ENCODE peak calls at places on chromosomes 2 and 18, in eight cellular contexts. L, A, N, Z, R, F, I and U are unnamed samples.

GRCh38 chr2:119283873-119284331 is 60.3 kb downstream of the STEAP3 start:
- DNase-seq in L (peak; percentile 53), A (no peak), N (no peak), Z (no peak), R (no peak), F (no peak), I (peak; percentile 77), U (peak; percentile 69)

GRCh38 chr2:30721241-30721640 is 86.0 kb downstream of the CAPN13 start:
- DNase-seq in L (no peak), A (no peak), N (no peak), Z (no peak), R (no peak), F (no peak), I (no peak), U (peak; percentile 38)

GRCh38 chr2:233053928-233054774 is 6.0 kb upstream of the INPP5D start:
- DNase-seq in L (no peak), A (peak; percentile 43), N (peak; percentile 84), Z (peak; percentile 94), R (peak; percentile 84), F (no peak), I (peak; percentile 79), U (peak; percentile 74)

GRCh38 chr2:132421198-132421780 is 4.7 kb downstream of the GPR39 start:
- DNase-seq in L (no peak), A (no peak), N (no peak), Z (no peak), R (no peak), F (no peak), I (no peak), U (no peak)

GRCh38 chr2:9889812-9890261 is 46.6 kb downstream of the TAF1B start:
- DNase-seq in L (no peak), A (peak; percentile 92), N (no peak), Z (no peak), R (peak; percentile 58), F (no peak), I (no peak), U (no peak)

GRCh38 chr2:127181851-127182250 is 38.2 kb downstream of the CYP27C1 start:
- DNase-seq in L (no peak), A (no peak), N (no peak), Z (no peak), R (no peak), F (no peak), I (no peak), U (peak; percentile 43)

GRCh38 chr2:105744909-105745853 is at the start of gene NCK2:
- DNase-seq in L (peak; percentile 11), A (no peak), N (peak; percentile 12), Z (peak; percentile 85), R (peak; percentile 65), F (peak; percentile 29), I (peak; percentile 56), U (no peak)

GRCh38 chr2:227411990-227412350 is 24.2 kb upstream of the SCYGR1 start:
- DNase-seq in L (no peak), A (no peak), N (no peak), Z (no peak), R (no peak), F (no peak), I (no peak), U (no peak)

GRCh38 chr2:156459720-156460119 is 23.5 kb downstream of the GPD2 start:
- DNase-seq in L (no peak), A (no peak), N (no peak), Z (no peak), R (no peak), F (no peak), I (no peak), U (no peak)

GRCh38 chr18:56747032-56747658 is 96.0 kb downstream of the WDR7 start:
- DNase-seq in L (no peak), A (no peak), N (no peak), Z (no peak), R (no peak), F (no peak), I (no peak), U (no peak)

GRCh38 chr18:9419956-9420631 is 55.2 kb upstream of the RALBP1 start:
- DNase-seq in L (no peak), A (no peak), N (no peak), Z (no peak), R (no peak), F (no peak), I (no peak), U (no peak)

GRCh38 chr18:9475643-9476580 is 599 bp downstream of the RALBP1 start:
- DNase-seq in L (peak; percentile 7), A (no peak), N (peak; percentile 6), Z (no peak), R (no peak), F (peak; percentile 18), I (no peak), U (no peak)

GRCh38 chr2:201880620-201881381 is 74.5 kb downstream of the CDK15 start:
- DNase-seq in L (no peak), A (no peak), N (no peak), Z (no peak), R (no peak), F (no peak), I (no peak), U (no peak)

GRCh38 chr2:128781888-128782385 is 463.3 kb upstream of the HS6ST1 start:
- DNase-seq in L (no peak), A (no peak), N (no peak), Z (peak; percentile 22), R (no peak), F (no peak), I (no peak), U (no peak)

GRCh38 chr2:121721926-121722325 is 14.7 kb downstream of the NIFK start:
- DNase-seq in L (no peak), A (no peak), N (no peak), Z (no peak), R (no peak), F (no peak), I (no peak), U (no peak)

GRCh38 chr2:230900336-230900995 is 24.6 kb downstream of the GPR55 start:
- DNase-seq in L (no peak), A (no peak), N (no peak), Z (no peak), R (no peak), F (no peak), I (no peak), U (peak; percentile 41)

GRCh38 chr2:196268538-196269338 is 97.4 kb upstream of the STK17B start:
- DNase-seq in L (peak; percentile 31), A (peak; percentile 23), N (no peak), Z (no peak), R (no peak), F (no peak), I (no peak), U (no peak)

GRCh38 chr2:169107645-169108044 is 38.3 kb downstream of the DHRS9 start:
- DNase-seq in L (no peak), A (no peak), N (no peak), Z (no peak), R (no peak), F (no peak), I (no peak), U (no peak)

GRCh38 chr2:227460079-227460485 is 11.9 kb upstream of the AGFG1 start:
- DNase-seq in L (no peak), A (no peak), N (no peak), Z (no peak), R (no peak), F (no peak), I (no peak), U (no peak)

GRCh38 chr2:127067620-127068350 is 39.2 kb downstream of the BIN1 start:
- DNase-seq in L (peak; percentile 84), A (peak; percentile 78), N (peak; percentile 67), Z (no peak), R (peak; percentile 75), F (peak; percentile 83), I (peak; percentile 84), U (no peak)

DNA sequence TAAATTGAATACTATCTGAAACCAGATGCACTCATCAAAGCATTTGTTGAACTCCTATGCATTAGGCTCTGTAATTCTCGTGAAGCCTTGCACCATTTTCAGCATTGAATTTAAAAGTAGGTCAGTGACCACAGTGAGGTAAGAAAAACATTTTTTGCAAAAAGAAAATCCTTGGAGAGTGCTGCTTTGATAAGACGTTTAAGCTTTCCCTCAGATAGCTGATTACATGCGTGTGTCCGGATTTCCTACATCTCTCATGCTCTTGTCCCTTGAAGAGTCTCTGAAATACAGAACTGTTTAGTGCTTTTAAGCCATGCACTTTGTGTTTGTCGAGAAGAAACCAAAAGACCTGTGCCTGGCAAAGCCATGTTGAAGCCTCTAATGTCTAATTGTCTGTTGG is 113.6 kb downstream of the FMNL2 start:
- DNase-seq in L (no peak), A (no peak), N (no peak), Z (no peak), R (no peak), F (no peak), I (no peak), U (no peak)
- H3K4me1 ChIP-seq in L (peaks cover 3% of the 10 kb centered on the region), A (peaks cover 87% of the 10 kb centered on the region), N (peaks cover 41% of the 10 kb centered on the region), Z (peaks cover 21% of the 10 kb centered on the region), R (peaks cover 57% of the 10 kb centered on the region), F (peaks cover 7% of the 10 kb centered on the region), I (peaks cover 20% of the 10 kb centered on the region), U (peaks cover 10% of the 10 kb centered on the region)

DNA sequence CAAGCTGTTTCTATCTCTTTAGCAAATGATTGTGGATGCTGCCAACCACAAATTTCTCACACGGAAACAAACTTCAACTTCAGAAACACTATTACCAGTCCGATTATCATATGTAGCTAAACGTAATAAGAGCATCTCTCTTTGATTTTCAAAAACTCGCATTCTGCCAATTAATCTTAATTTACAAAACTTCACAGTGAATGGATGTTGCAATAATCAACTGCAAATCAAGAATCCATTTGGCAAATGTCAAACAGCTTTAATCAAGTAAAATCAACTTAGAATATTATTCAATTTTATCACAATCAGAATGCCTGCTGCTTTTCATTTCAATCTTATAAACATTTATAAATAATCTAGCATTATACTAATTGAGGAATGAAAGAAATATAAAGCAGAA is 54.2 kb downstream of the DTNB start:
- DNase-seq in L (no peak), A (no peak), N (no peak), Z (no peak), R (no peak), F (no peak), I (no peak), U (no peak)
- H3K27ac ChIP-seq in L (no peak overlapping the region), A (no peak overlapping the region), N (peak overlapping the region; percentile 68), Z (no peak overlapping the region), R (no peak overlapping the region), F (no peak overlapping the region), I (no peak overlapping the region), U (peak overlapping the region; percentile 83)

GRCh38 chr2:21371499-21372003 is 247.8 kb downstream of the TDRD15 start:
- DNase-seq in L (no peak), A (no peak), N (no peak), Z (no peak), R (no peak), F (no peak), I (no peak), U (no peak)

GRCh38 chr2:21367421-21367820 is 243.7 kb downstream of the TDRD15 start:
- DNase-seq in L (no peak), A (no peak), N (no peak), Z (no peak), R (no peak), F (no peak), I (no peak), U (no peak)

GRCh38 chr2:21369787-21370186 is 246.0 kb downstream of the TDRD15 start:
- DNase-seq in L (no peak), A (no peak), N (no peak), Z (no peak), R (no peak), F (no peak), I (no peak), U (no peak)

GRCh38 chr2:21372654-21373053 is 248.9 kb downstream of the TDRD15 start:
- DNase-seq in L (no peak), A (peak; percentile 39), N (peak; percentile 7), Z (no peak), R (peak; percentile 41), F (no peak), I (no peak), U (no peak)
- TF ChIP-seq CTCF in L (no peak), A (peak; percentile 57), N (peak; percentile 13), Z (peak; percentile 26), R (peak; percentile 54), F (no peak), I (peak; percentile 39), U (no peak)

GRCh38 chr2:207085110-207085509 is 80.6 kb downstream of the KLF7 start:
- DNase-seq in L (no peak), A (no peak), N (no peak), Z (no peak), R (no peak), F (no peak), I (no peak), U (no peak)
- H3K4me1 ChIP-seq in L (no peaks in the 10 kb centered on the region), A (peaks cover 13% of the 10 kb centered on the region), N (peaks cover 7% of the 10 kb centered on the region), Z (peaks cover 25% of the 10 kb centered on the region), R (peaks cover 19% of the 10 kb centered on the region), F (peaks cover 2% of the 10 kb centered on the region), I (peaks cover 17% of the 10 kb centered on the region), U (no peaks in the 10 kb centered on the region)